ENCODE peak calls at places on chromosomes 6 and 20, in nine cellular contexts. X is A549, G is astrocyte of the spinal cord, A is right cardiac atrium, W is SJSA1, I is heart right ventricle, P is left lung, L is prostate gland, Q is AG09309. T is an unnamed sample.

GRCh38 chr20:51237790-51238189 is 214.9 kb upstream of the KCNG1 start:
- DNase-seq in X (no peak), G (no peak), A (peak; percentile 33), W (no peak), I (peak; percentile 25), P (no peak), L (no peak), Q (no peak), T (no peak)

GRCh38 chr20:36435799-36436541 is 105.3 kb upstream of the MYL9 start:
- DNase-seq in X (peak; percentile 64), G (peak; percentile 65), A (peak; percentile 82), W (peak; percentile 36), I (peak; percentile 78), P (peak; percentile 94), L (peak; percentile 48), Q (no peak), T (peak; percentile 86)

GRCh38 chr6:31574106-31575061 is 981 bp upstream of the TNF start:
- DNase-seq in X (no peak), G (no peak), A (no peak), W (no peak), I (no peak), P (no peak), L (no peak), Q (no peak), T (no peak)

GRCh38 chr20:43916875-43917371 is 2.3 kb downstream of the TOX2 start:
- DNase-seq in X (no peak), G (peak; percentile 16), A (no peak), W (no peak), I (no peak), P (no peak), L (no peak), Q (no peak), T (no peak)

GRCh38 chr20:10201321-10201870 is 17.2 kb upstream of the SNAP25 start:
- DNase-seq in X (no peak), G (peak; percentile 65), A (no peak), W (no peak), I (no peak), P (no peak), L (no peak), Q (no peak), T (no peak)

GRCh38 chr6:13946506-13946905 is 21.8 kb downstream of the RNF182 start:
- DNase-seq in X (no peak), G (no peak), A (no peak), W (no peak), I (no peak), P (no peak), L (no peak), Q (no peak), T (no peak)

GRCh38 chr6:116369540-116370327 is 1.0 kb upstream of the DSE start:
- DNase-seq in X (no peak), G (peak; percentile 18), A (no peak), W (no peak), I (no peak), P (no peak), L (no peak), Q (no peak), T (no peak)

GRCh38 chr6:43840490-43841218 is 70.6 kb downstream of the VEGFA start:
- DNase-seq in X (no peak), G (no peak), A (no peak), W (peak; percentile 94), I (no peak), P (no peak), L (no peak), Q (no peak), T (no peak)

GRCh38 chr6:170210651-170211403 is 80.1 kb downstream of the DLL1 start:
- DNase-seq in X (no peak), G (no peak), A (no peak), W (no peak), I (no peak), P (no peak), L (no peak), Q (no peak), T (no peak)

GRCh38 chr6:106446287-106446885 is 85.9 kb downstream of the CRYBG1 start:
- DNase-seq in X (peak; percentile 10), G (peak; percentile 38), A (no peak), W (no peak), I (no peak), P (no peak), L (no peak), Q (no peak), T (no peak)

GRCh38 chr20:1803216-1804128 is 91.7 kb upstream of the SIRPA start:
- DNase-seq in X (no peak), G (peak; percentile 57), A (peak; percentile 73), W (no peak), I (peak; percentile 66), P (peak; percentile 94), L (peak; percentile 37), Q (no peak), T (peak; percentile 73)

GRCh38 chr6:170008386-170008785 is 257.0 kb downstream of the ERMARD start:
- DNase-seq in X (no peak), G (no peak), A (no peak), W (no peak), I (no peak), P (peak; percentile 31), L (no peak), Q (no peak), T (no peak)

GRCh38 chr6:42300185-42300584 is 82.5 kb upstream of the MRPS10 start:
- DNase-seq in X (no peak), G (no peak), A (no peak), W (no peak), I (no peak), P (no peak), L (no peak), Q (no peak), T (no peak)

GRCh38 chr6:15608406-15608805 is 54.4 kb downstream of the DTNBP1 start:
- DNase-seq in X (peak; percentile 68), G (peak; percentile 56), A (no peak), W (peak; percentile 50), I (no peak), P (no peak), L (no peak), Q (peak; percentile 39), T (peak; percentile 91)

GRCh38 chr6:4732691-4733315 is 43.4 kb upstream of the CDYL start:
- DNase-seq in X (peak; percentile 68), G (peak; percentile 90), A (peak; percentile 51), W (peak; percentile 85), I (peak; percentile 49), P (no peak), L (no peak), Q (peak; percentile 60), T (peak; percentile 98)

GRCh38 chr6:46090115-46091079 is 39.4 kb upstream of the ENPP4 start:
- DNase-seq in X (peak; percentile 25), G (peak; percentile 49), A (peak; percentile 50), W (peak; percentile 36), I (peak; percentile 37), P (peak; percentile 63), L (peak; percentile 57), Q (peak; percentile 5), T (peak; percentile 57)

GRCh38 chr6:108942556-108943492 is 94.6 kb downstream of the ARMC2 start:
- DNase-seq in X (no peak), G (no peak), A (no peak), W (no peak), I (no peak), P (no peak), L (no peak), Q (no peak), T (no peak)
- H3K4me3 ChIP-seq in X (no peak overlapping the region), G (no peak overlapping the region), A (peak overlapping the region; percentile 12), W (no peak overlapping the region), I (peak overlapping the region; percentile 7), P (no peak overlapping the region), L (no peak overlapping the region), Q (no peak overlapping the region), T (no peak overlapping the region)

DNA sequence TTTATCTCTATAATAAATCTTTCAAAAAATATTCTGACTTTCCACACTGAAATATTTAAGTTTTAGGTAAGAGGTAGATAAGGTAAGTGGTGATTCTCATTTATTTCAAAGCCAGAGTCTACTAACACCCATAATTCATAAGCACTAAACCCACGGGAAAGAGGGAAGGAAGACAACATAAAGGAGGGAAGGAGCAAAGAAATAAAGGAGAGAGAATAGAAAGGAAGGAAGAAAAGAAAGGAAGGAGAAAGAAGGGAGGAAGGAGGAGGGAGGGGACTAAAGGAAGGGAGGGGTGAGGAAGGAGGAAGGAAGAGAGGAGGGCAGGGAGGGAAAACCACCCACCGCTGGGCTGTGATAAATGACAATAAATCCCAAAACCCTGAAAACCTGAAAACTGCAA is 25.2 kb downstream of the MAP3K5 start:
- DNase-seq in X (no peak), G (no peak), A (no peak), W (no peak), I (no peak), P (no peak), L (no peak), Q (no peak), T (no peak)
- H3K4me3 ChIP-seq in X (no peak overlapping the region), G (no peak overlapping the region), A (no peak overlapping the region), W (no peak overlapping the region), I (no peak overlapping the region), P (no peak overlapping the region), L (no peak overlapping the region), Q (no peak overlapping the region), T (no peak overlapping the region)

GRCh38 chr20:46119028-46119546 is 973 bp downstream of the CD40 start:
- DNase-seq in X (no peak), G (no peak), A (no peak), W (no peak), I (no peak), P (no peak), L (no peak), Q (no peak), T (no peak)

GRCh38 chr20:46117704-46118467 is at the start of gene CD40:
- DNase-seq in X (peak; percentile 89), G (peak; percentile 59), A (peak; percentile 94), W (no peak), I (peak; percentile 91), P (peak; percentile 93), L (peak; percentile 77), Q (no peak), T (peak; percentile 72)

GRCh38 chr20:46118481-46119020 is 437 bp downstream of the CD40 start:
- DNase-seq in X (no peak), G (no peak), A (peak; percentile 54), W (no peak), I (peak; percentile 46), P (peak; percentile 79), L (peak; percentile 35), Q (no peak), T (no peak)

GRCh38 chr20:46120136-46120535 is 2.0 kb downstream of the CD40 start:
- DNase-seq in X (no peak), G (no peak), A (no peak), W (no peak), I (no peak), P (no peak), L (no peak), Q (no peak), T (no peak)

GRCh38 chr20:46119547-46119946 is 1.4 kb downstream of the CD40 start:
- DNase-seq in X (no peak), G (no peak), A (no peak), W (no peak), I (no peak), P (no peak), L (no peak), Q (no peak), T (no peak)
- H3K4me3 ChIP-seq in X (no peak overlapping the region), G (no peak overlapping the region), A (no peak overlapping the region), W (no peak overlapping the region), I (peak overlapping the region; percentile 71), P (peak overlapping the region; percentile 69), L (no peak overlapping the region), Q (no peak overlapping the region), T (no peak overlapping the region)

DNA sequence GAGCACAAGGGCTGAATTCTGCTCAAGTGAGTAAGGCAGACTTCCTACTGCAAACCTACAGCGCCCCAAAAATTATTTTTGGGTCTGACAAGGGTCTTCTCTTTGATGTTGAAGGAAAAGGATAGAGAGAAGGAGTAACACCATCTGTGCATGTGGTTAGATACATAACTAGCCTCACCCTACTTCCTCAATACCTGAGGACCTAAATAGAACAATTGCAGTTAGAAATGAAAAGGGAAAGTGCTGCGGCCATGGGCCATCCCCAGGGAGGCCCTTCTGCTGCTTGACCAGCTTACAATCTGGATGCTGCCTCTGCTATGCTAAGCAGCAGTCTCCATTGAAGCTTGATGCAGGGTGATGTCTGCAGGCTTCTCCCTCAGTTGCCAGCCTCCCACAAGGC is 63.2 kb upstream of the ARMH2 start:
- DNase-seq in X (no peak), G (no peak), A (no peak), W (no peak), I (no peak), P (no peak), L (no peak), Q (no peak), T (no peak)
- H3K4me3 ChIP-seq in X (no peak overlapping the region), G (no peak overlapping the region), A (no peak overlapping the region), W (no peak overlapping the region), I (no peak overlapping the region), P (no peak overlapping the region), L (no peak overlapping the region), Q (no peak overlapping the region), T (no peak overlapping the region)

T was measured in epithelial cell of esophagus.